ENCODE peak calls at places on chromosome 18, in five cellular contexts. One of them, this sample, is unnamed.
A peak's percentile ranks its signal among the peaks of the same experiment; 100 is the strongest.

GRCh38 chr18:48719388-48719787 is 180.6 kb downstream of the CTIF start:
- DNase-seq in Peyer's patch: no peak
- DNase-seq in SW 1271: no peak
- DNase-seq in SHP77: no peak
- DNase-seq in uterus: no peak
- DNase-seq in this sample: no peak

GRCh38 chr18:23143059-23143831 is 8.0 kb downstream of the CABLES1 start:
- DNase-seq in Peyer's patch: peak; percentile 77
- DNase-seq in SW 1271: no peak
- DNase-seq in SHP77: no peak
- DNase-seq in uterus: no peak
- DNase-seq in this sample: no peak

GRCh38 chr18:27242392-27243047 is 57.4 kb upstream of the CHST9 start:
- DNase-seq in Peyer's patch: no peak
- DNase-seq in SW 1271: no peak
- DNase-seq in SHP77: no peak
- DNase-seq in uterus: no peak
- DNase-seq in this sample: no peak

GRCh38 chr18:76273956-76274355 is 221.1 kb downstream of the ZNF516 start:
- DNase-seq in Peyer's patch: no peak
- DNase-seq in SW 1271: no peak
- DNase-seq in SHP77: no peak
- DNase-seq in uterus: no peak
- DNase-seq in this sample: no peak

GRCh38 chr18:77207540-77207939 is 42.1 kb upstream of the GALR1 start:
- DNase-seq in Peyer's patch: peak; percentile 76
- DNase-seq in SW 1271: no peak
- DNase-seq in SHP77: peak; percentile 57
- DNase-seq in uterus: peak; percentile 86
- DNase-seq in this sample: no peak

GRCh38 chr18:23412351-23412964 is 40.6 kb upstream of the RIOK3 start:
- DNase-seq in Peyer's patch: no peak
- DNase-seq in SW 1271: no peak
- DNase-seq in SHP77: no peak
- DNase-seq in uterus: no peak
- DNase-seq in this sample: no peak

GRCh38 chr18:37637451-37637850 is 71.9 kb upstream of the CELF4 start:
- DNase-seq in Peyer's patch: no peak
- DNase-seq in SW 1271: no peak
- DNase-seq in SHP77: no peak
- DNase-seq in uterus: no peak
- DNase-seq in this sample: no peak

GRCh38 chr18:78914586-78914935 is 65.1 kb upstream of the SALL3 start:
- DNase-seq in Peyer's patch: no peak
- DNase-seq in SW 1271: no peak
- DNase-seq in SHP77: no peak
- DNase-seq in uterus: no peak
- DNase-seq in this sample: no peak